ENCODE peak calls at places on chromosomes 4 and X, in four cellular contexts. L is HepG2, W is K562, R is H1. F is an unnamed sample.

GRCh38 chr4:80568891-80569290 is 233.4 kb downstream of the CFAP299 start:
- DNase-seq in L (no peak), W (no peak), R (no peak), F (no peak)

GRCh38 chrX:19695884-19696283 is 180.6 kb upstream of the MAP3K15 start:
- DNase-seq in L (no peak), W (no peak), R (no peak), F (no peak)

GRCh38 chr4:155809835-155810234 is 51.0 kb downstream of the GUCY1B1 start:
- DNase-seq in R (no peak), L (peak; percentile 64), W (peak; percentile 5), F (peak; percentile 55)

GRCh38 chr4:182126096-182126495 is 117.1 kb upstream of the TENM3 start:
- DNase-seq in R (no peak), W (no peak), L (no peak), F (no peak)

GRCh38 chr4:137775701-137776100 is 243.4 kb upstream of the PCDH18 start:
- DNase-seq in R (no peak), L (no peak), W (no peak), F (no peak)

GRCh38 chr4:153314915-153315314 is 29.6 kb upstream of the MND1 start:
- DNase-seq in W (no peak), L (no peak), R (no peak), F (no peak)

GRCh38 chr4:174398728-174399127 is 115.0 kb downstream of the CEP44 start:
- DNase-seq in W (peak; percentile 16), L (no peak), R (no peak), F (no peak)

GRCh38 chr4:99323761-99324160 is 2.6 kb upstream of the ADH1B start:
- DNase-seq in L (no peak), W (no peak), R (no peak), F (no peak)

GRCh38 chrX:70592091-70592490 is 147.5 kb downstream of the DLG3 start:
- DNase-seq in W (no peak), R (no peak), L (no peak), F (no peak)

GRCh38 chr4:87657525-87657924 is 7.4 kb downstream of the DMP1 start:
- DNase-seq in W (no peak), R (no peak), L (no peak), F (no peak)

GRCh38 chr4:112817933-112818921 is 181.3 kb downstream of the LARP7 start:
- DNase-seq in R (peak; percentile 81), L (peak; percentile 7), W (no peak), F (peak; percentile 55)

GRCh38 chrX:86935988-86936387 is 581.6 kb upstream of the KLHL4 start:
- DNase-seq in L (no peak), R (no peak), W (no peak), F (no peak)

GRCh38 chrX:104343408-104344129 is 88.8 kb upstream of the ESX1 start:
- DNase-seq in L (peak; percentile 49), R (peak; percentile 70), W (peak; percentile 23), F (peak; percentile 7)

GRCh38 chr4:41360214-41360910 is 103.6 kb downstream of the UCHL1 start:
- DNase-seq in R (peak; percentile 68), L (no peak), W (peak; percentile 20), F (no peak)

GRCh38 chr4:32161382-32161781 is 1441.2 kb downstream of the PCDH7 start:
- DNase-seq in W (no peak), R (no peak), L (no peak), F (no peak)

DNA sequence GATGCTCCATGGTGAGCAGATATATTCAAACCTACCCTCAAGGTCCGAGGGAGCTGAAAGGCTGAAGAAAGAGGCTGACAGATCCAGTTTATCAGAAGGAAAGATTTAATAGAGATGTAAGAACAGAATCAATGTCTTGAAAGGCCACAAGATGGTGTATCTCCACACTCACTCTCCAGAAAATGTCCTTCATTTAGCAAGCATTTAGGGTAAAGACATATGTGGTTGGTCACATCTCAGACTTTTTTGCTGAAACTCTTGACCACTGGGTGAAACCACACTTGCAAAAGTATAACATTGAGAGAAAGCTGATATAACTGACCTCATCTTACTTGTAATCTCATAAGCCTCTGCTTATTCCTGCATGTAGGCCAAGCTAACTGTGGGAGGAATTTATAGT is 745.8 kb upstream of the GALNTL6 start:
- DNase-seq in R (no peak), W (no peak), L (no peak), F (peak; percentile 0)
- TF ChIP-seq BRCA1 in R (no peak), W (no peak), L (no peak), F (no peak)

GRCh38 chrX:1212532-1212931 is at the start of gene CRLF2:
- DNase-seq in L (no peak), R (no peak), W (no peak), F (peak; percentile 77)
- TF ChIP-seq BRCA1 in L (no peak), R (no peak), W (no peak), F (no peak)

GRCh38 chr4:118264096-118264495 is 88.7 kb downstream of the PRSS12 start:
- DNase-seq in W (no peak), R (no peak), L (no peak), F (no peak)

GRCh38 chr4:118270492-118270891 is 82.3 kb downstream of the PRSS12 start:
- DNase-seq in W (no peak), R (no peak), L (peak; percentile 41), F (no peak)

GRCh38 chr4:118268780-118269179 is 84.0 kb downstream of the PRSS12 start:
- DNase-seq in W (no peak), R (no peak), L (no peak), F (no peak)

GRCh38 chr4:118265312-118266144 is 87.3 kb downstream of the PRSS12 start:
- DNase-seq in R (no peak), W (no peak), L (peak; percentile 7), F (no peak)
- TF ChIP-seq BRCA1 in R (no peak), W (no peak), L (no peak), F (no peak)

GRCh38 chrX:38561126-38561868 is at the start of gene TSPAN7:
- DNase-seq in L (peak; percentile 46), W (peak; percentile 92), R (peak; percentile 75), F (no peak)
- TF ChIP-seq BRCA1 in L (no peak), W (no peak), R (no peak), F (no peak)

GRCh38 chrX:102154900-102155805 is 624 bp downstream of the BEX5 start:
- DNase-seq in W (no peak), L (no peak), R (peak; percentile 55), F (no peak)

GRCh38 chrX:102154218-102154860 is 1.4 kb downstream of the BEX5 start:
- DNase-seq in W (peak; percentile 9), R (peak; percentile 48), L (no peak), F (no peak)

GRCh38 chrX:102155806-102156179 is at the start of gene BEX5:
- DNase-seq in R (no peak), L (no peak), W (peak; percentile 24), F (no peak)
- TF ChIP-seq BRCA1 in R (no peak), L (no peak), W (no peak), F (no peak)